ENCODE peak calls at places on chromosomes 3 and 15, in seven cellular contexts. T, F, Q, M, U, W and P are unnamed samples.

GRCh38 chr15:65762914-65763787 is 28.9 kb downstream of the DENND4A start:
- DNase-seq in T (no peak), M (no peak), U (no peak), F (no peak), W (no peak), Q (no peak), P (no peak)

GRCh38 chr3:13709706-13710105 is 160.8 kb downstream of the FBLN2 start:
- DNase-seq in W (no peak), Q (peak), F (no peak), T (no peak), U (no peak), M (no peak), P (no peak)

GRCh38 chr3:193871093-193871485 is 264.9 kb upstream of the HES1 start:
- DNase-seq in U (no peak), F (no peak), W (no peak), M (no peak), T (no peak), Q (no peak), P (no peak)

GRCh38 chr15:57384816-57385215 is 8.5 kb downstream of the CGNL1 start:
- DNase-seq in F (no peak), M (peak), U (no peak), Q (no peak), T (no peak), W (peak), P (no peak)

GRCh38 chr3:49623071-49623470 is 51.1 kb upstream of the APEH start:
- DNase-seq in U (no peak), Q (no peak), M (no peak), W (no peak), T (no peak), F (no peak), P (no peak)

GRCh38 chr3:71247221-71247947 is 336.1 kb downstream of the FOXP1 start:
- DNase-seq in M (peak), F (peak), W (peak), U (no peak), Q (no peak), T (no peak), P (no peak)

GRCh38 chr3:195013411-195013810 is 257.5 kb downstream of the XXYLT1 start:
- DNase-seq in Q (peak), W (no peak), F (no peak), M (no peak), U (no peak), T (no peak), P (no peak)

GRCh38 chr15:86481720-86482119 is 402.0 kb downstream of the AGBL1 start:
- DNase-seq in T (no peak), Q (no peak), U (no peak), W (no peak), F (no peak), M (no peak), P (no peak)

GRCh38 chr15:68199340-68199739 is 5.8 kb downstream of the CALML4 start:
- DNase-seq in W (no peak), Q (no peak), U (no peak), M (no peak), T (no peak), F (no peak), P (no peak)

GRCh38 chr3:190848891-190849290 is 13.6 kb downstream of the GMNC start:
- DNase-seq in U (no peak), T (no peak), Q (no peak), M (no peak), W (peak), F (no peak), P (no peak)

GRCh38 chr3:102091358-102091757 is 242.0 kb downstream of the NFKBIZ start:
- DNase-seq in U (no peak), M (no peak), Q (no peak), F (no peak), T (no peak), W (no peak), P (no peak)

GRCh38 chr15:55267401-55268053 is 22.1 kb downstream of the RAB27A start:
- DNase-seq in F (no peak), Q (no peak), U (peak), M (no peak), T (no peak), W (no peak), P (peak)

GRCh38 chr3:146528954-146529353 is 15.5 kb downstream of the PLSCR1 start:
- DNase-seq in F (no peak), W (peak), M (no peak), U (no peak), T (no peak), Q (no peak), P (no peak)

GRCh38 chr3:3447671-3448070 is 268.2 kb upstream of the CRBN start:
- DNase-seq in M (no peak), U (no peak), F (no peak), Q (no peak), T (no peak), W (no peak), P (no peak)

GRCh38 chr3:108001457-108001856 is 89.4 kb downstream of the CD47 start:
- DNase-seq in W (peak), T (no peak), Q (no peak), F (no peak), M (no peak), U (no peak), P (no peak)

GRCh38 chr3:183293966-183294365 is 40.9 kb downstream of the B3GNT5 start:
- DNase-seq in T (no peak), Q (no peak), F (no peak), U (no peak), W (peak), M (no peak), P (no peak)

GRCh38 chr3:33419948-33420347 is 20.3 kb downstream of the UBP1 start:
- DNase-seq in W (no peak), Q (no peak), T (no peak), F (no peak), M (no peak), U (no peak), P (no peak)

GRCh38 chr3:150407051-150407817 is 864 bp upstream of the TSC22D2 start:
- DNase-seq in W (peak), U (no peak), T (peak), M (no peak), Q (no peak), F (no peak), P (no peak)

DNA sequence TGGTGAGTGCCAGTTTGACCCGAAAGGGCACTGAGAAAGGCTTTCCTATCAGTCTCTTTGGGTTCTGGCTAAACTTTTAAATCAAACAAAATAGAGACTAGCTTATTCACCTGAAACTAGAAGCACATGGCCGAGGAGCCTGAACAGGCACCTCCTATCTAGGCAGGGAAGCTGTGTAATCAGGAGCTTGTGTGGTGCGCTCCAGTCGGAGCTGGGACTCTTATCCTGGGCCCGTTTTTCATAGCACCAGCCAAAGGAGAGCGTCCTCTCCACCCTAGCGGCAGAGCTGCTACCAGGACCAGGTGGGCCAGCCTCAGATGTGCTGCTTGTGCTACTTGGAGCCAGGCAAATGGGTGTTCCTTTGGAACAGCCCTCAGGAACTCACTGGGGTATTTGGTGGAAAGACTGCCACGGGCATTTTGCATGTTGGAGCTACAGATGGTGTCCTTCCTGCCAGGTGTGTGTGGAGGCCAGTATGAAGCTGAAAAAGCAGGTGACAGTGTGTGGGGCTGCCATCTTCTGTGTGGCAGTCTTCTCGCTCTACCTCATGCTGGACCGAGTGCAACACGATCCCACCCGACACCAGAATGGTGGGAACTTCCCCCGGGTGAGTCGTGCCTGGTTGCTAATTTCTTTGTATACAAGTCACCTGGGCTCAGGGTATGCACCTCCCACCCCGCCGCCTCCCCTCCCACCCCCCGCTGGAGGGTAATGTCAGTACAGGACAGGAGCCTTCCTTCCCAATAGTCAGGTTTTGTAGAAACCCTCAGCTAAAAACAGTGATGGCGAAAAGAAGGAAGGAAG is 833 bp downstream of the MAN2A2 start:
- DNase-seq in M (peak), W (no peak), T (no peak), Q (no peak), F (peak), U (no peak), P (no peak)
- TF ChIP-seq CTCF in M (peak), W (no peak), T (no peak), Q (no peak), F (no peak), U (no peak), P (no peak)

GRCh38 chr3:17195192-17195611 is 310.4 kb downstream of the PLCL2 start:
- DNase-seq in U (no peak), W (peak), M (no peak), T (no peak), F (no peak), Q (no peak), P (peak)

GRCh38 chr3:17192995-17193394 is 308.2 kb downstream of the PLCL2 start:
- DNase-seq in M (no peak), T (no peak), F (no peak), Q (no peak), U (no peak), W (no peak), P (no peak)

GRCh38 chr3:17194116-17194515 is 309.4 kb downstream of the PLCL2 start:
- DNase-seq in W (no peak), U (no peak), F (no peak), M (no peak), T (no peak), Q (no peak), P (no peak)

GRCh38 chr3:17201538-17201937 is 316.8 kb downstream of the PLCL2 start:
- DNase-seq in F (no peak), U (no peak), Q (no peak), T (no peak), M (no peak), W (no peak), P (no peak)

DNA sequence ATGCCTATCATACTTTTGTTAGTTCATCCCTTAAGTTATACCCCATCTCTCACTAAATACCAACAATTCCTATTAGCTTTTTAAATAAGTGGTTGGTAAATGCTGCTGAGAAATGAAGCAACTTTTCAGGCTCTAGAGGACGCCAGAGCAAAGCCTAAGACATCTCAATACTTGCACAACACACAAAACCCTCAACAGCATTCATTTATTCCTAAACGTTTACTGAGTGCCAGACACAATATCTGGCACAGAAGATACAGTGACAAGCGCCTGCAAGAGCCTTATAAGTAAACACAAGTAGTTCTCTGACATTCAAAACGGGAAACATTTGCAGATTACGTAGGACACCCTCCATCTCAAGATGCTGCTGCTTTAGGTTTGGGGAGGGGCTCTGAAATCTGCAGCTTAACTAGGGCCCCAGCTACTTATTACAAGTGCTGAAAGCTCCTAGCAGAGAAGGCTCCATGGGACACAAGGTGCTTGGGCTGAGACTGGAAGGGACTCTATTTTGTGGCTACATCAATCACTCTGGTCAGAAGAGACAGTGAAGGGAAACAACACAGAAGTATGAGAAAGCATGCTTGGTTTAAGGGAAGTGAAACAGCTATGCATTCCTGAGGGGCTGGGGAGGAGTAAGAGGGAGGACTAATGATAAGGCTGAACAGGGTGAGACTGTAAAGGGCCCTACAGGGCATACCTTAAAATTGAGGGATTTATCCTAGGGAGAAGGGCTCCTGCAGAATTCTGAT is 311.3 kb downstream of the PLCL2 start:
- DNase-seq in U (no peak), M (no peak), Q (no peak), W (peak), T (no peak), F (no peak), P (peak)
- TF ChIP-seq CTCF in U (no peak), M (peak), Q (no peak), W (peak), T (peak), F (no peak), P (peak)

GRCh38 chr3:61914277-61914676 is 352.9 kb downstream of the PTPRG start:
- DNase-seq in T (no peak), Q (no peak), W (no peak), M (no peak), U (no peak), F (no peak), P (no peak)

GRCh38 chr3:61924065-61924740 is 362.8 kb downstream of the PTPRG start:
- DNase-seq in F (no peak), Q (no peak), M (no peak), T (no peak), U (peak), W (no peak), P (no peak)

GRCh38 chr3:61922118-61922517 is 360.7 kb downstream of the PTPRG start:
- DNase-seq in U (no peak), T (no peak), W (peak), M (no peak), Q (no peak), F (no peak), P (no peak)

GRCh38 chr3:61915296-61915695 is 353.9 kb downstream of the PTPRG start:
- DNase-seq in W (no peak), U (no peak), F (no peak), T (no peak), Q (no peak), M (no peak), P (no peak)

GRCh38 chr3:61919371-61919770 is 358.0 kb downstream of the PTPRG start:
- DNase-seq in Q (no peak), F (no peak), T (no peak), M (no peak), U (no peak), W (no peak), P (no peak)
- TF ChIP-seq CTCF in Q (no peak), F (no peak), T (no peak), M (peak), U (no peak), W (no peak), P (no peak)

GRCh38 chr3:153440311-153440710 is 278.3 kb downstream of the RAP2B start:
- DNase-seq in T (no peak), M (no peak), W (no peak), U (no peak), F (no peak), Q (no peak), P (no peak)

GRCh38 chr3:153442799-153443487 is 280.9 kb downstream of the RAP2B start:
- DNase-seq in W (no peak), F (no peak), T (no peak), M (no peak), U (no peak), Q (no peak), P (no peak)

GRCh38 chr3:153442386-153442785 is 280.4 kb downstream of the RAP2B start:
- DNase-seq in Q (no peak), W (peak), T (no peak), M (no peak), F (no peak), U (no peak), P (no peak)

GRCh38 chr3:153445817-153446216 is 283.8 kb downstream of the RAP2B start:
- DNase-seq in T (no peak), F (no peak), U (no peak), Q (no peak), M (no peak), W (no peak), P (no peak)

DNA sequence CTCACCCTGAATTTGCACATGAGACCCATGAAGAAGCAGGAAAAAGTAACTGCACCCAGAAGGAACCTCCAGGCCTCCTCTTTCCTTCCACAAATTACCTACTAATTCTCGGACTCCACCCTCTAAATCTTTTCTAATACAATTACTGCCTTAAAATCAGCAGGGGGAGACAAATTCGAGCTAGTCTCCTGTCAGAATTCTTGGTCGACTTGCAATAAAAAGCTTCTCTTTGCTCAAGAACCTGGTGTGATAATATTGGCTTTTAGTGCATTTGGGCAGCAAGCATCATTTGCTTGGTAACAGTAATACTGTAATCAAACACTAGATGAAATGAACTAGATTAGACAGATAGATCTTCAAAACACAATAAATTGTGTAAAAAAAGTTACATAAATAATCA is 281.9 kb downstream of the RAP2B start:
- DNase-seq in T (no peak), M (peak), Q (no peak), U (no peak), W (peak), F (no peak), P (no peak)
- TF ChIP-seq CTCF in T (peak), M (peak), Q (no peak), U (no peak), W (peak), F (no peak), P (no peak)

GRCh38 chr3:166425900-166426611 is 588.8 kb upstream of the BCHE start:
- DNase-seq in U (no peak), W (no peak), F (peak), Q (no peak), T (no peak), M (peak), P (no peak)
- TF ChIP-seq CTCF in U (no peak), W (no peak), F (no peak), Q (no peak), T (no peak), M (peak), P (no peak)

GRCh38 chr3:77321646-77322045 is 281.7 kb downstream of the ROBO2 start:
- DNase-seq in T (no peak), Q (no peak), U (no peak), F (no peak), M (peak), W (no peak), P (no peak)

GRCh38 chr3:77324115-77324514 is 284.2 kb downstream of the ROBO2 start:
- DNase-seq in U (no peak), Q (no peak), M (no peak), W (no peak), T (peak), F (no peak), P (no peak)

GRCh38 chr3:77323616-77324015 is 283.7 kb downstream of the ROBO2 start:
- DNase-seq in W (no peak), T (peak), U (no peak), F (no peak), M (peak), Q (no peak), P (no peak)

GRCh38 chr3:77320514-77320913 is 280.6 kb downstream of the ROBO2 start:
- DNase-seq in Q (no peak), F (no peak), T (no peak), W (peak), M (peak), U (no peak), P (no peak)

DNA sequence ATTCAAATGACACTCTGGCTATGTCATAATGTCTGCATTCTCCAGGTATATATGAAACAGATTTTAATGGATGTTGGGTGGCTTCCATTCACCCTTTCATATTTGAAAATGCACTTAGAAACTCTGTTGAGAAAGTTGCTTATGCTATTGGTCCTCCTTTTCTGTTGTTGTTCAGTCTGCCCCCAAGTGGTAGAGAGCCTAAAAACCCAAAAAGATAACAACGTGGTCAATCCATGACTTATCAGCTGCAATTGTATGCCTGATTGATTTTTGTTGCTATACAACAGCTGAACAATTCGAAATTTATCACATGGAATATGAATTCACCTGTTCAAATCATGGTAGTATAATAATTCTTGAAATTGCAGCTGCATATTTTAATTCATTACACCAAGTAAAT is 279.8 kb downstream of the ROBO2 start:
- DNase-seq in M (peak), Q (no peak), F (no peak), U (no peak), W (peak), T (no peak), P (no peak)
- TF ChIP-seq CTCF in M (peak), Q (no peak), F (peak), U (no peak), W (peak), T (peak), P (no peak)

DNA sequence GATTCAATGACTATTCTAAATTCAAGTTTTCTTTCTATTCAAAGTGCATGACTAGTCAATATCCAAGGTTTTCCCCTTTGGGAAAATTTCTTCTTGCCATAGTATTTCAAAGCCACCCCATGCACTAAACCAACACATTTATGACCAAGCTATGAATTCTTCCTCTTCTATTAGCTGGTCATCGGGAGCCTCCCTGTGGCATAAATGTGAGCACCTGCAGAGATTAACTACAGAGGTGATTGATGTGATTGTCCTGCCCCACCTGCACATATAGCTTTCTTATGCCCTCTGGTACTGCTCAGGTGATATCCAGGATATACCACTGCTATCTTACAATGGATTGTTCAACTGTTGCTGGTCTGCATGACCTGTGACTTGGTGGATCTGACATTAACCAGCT is 694.9 kb downstream of the ZBBX start:
- DNase-seq in M (no peak), T (no peak), U (no peak), Q (no peak), F (no peak), W (no peak), P (no peak)
- TF ChIP-seq CTCF in M (no peak), T (no peak), U (no peak), Q (no peak), F (no peak), W (no peak), P (no peak)

GRCh38 chr3:140579260-140579659 is 98.6 kb upstream of the TRIM42 start:
- DNase-seq in W (no peak), Q (no peak), F (no peak), T (no peak), U (no peak), M (no peak), P (no peak)
- TF ChIP-seq CTCF in W (no peak), Q (no peak), F (no peak), T (no peak), U (no peak), M (no peak), P (no peak)